ENCODE peak calls at places on chromosome 2, in four cellular contexts. U is IMR-90, E is A549, T is GM12878. M is an unnamed sample.
A peak's percentile ranks its signal among the peaks of the same experiment; 100 is the strongest.

GRCh38 chr2:17083902-17084301 is 418.3 kb upstream of the CYRIA start:
- DNase-seq in T (no peak), U (no peak), E (no peak), M (no peak)

GRCh38 chr2:8954990-8955389 is 48.5 kb downstream of the MBOAT2 start:
- DNase-seq in E (no peak), T (no peak), U (peak; percentile 4), M (no peak)

GRCh38 chr2:66661253-66662173 is 226.6 kb downstream of the MEIS1 start:
- DNase-seq in E (no peak), U (no peak), T (no peak), M (no peak)

GRCh38 chr2:237326250-237327171 is 87.5 kb downstream of the COL6A3 start:
- DNase-seq in E (no peak), T (no peak), U (peak; percentile 87), M (no peak)

GRCh38 chr2:215314896-215315295 is 3.0 kb downstream of the ATIC start:
- DNase-seq in U (no peak), E (no peak), T (no peak), M (no peak)

GRCh38 chr2:136135924-136136906 is 18.3 kb upstream of the CXCR4 start:
- DNase-seq in U (no peak), T (no peak), E (no peak), M (no peak)

GRCh38 chr2:28319118-28320008 is 73.3 kb upstream of the FOSL2 start:
- DNase-seq in U (no peak), T (no peak), E (no peak), M (no peak)

GRCh38 chr2:43321446-43321845 is 95.0 kb upstream of the ZFP36L2 start:
- DNase-seq in E (no peak), U (no peak), T (no peak), M (no peak)

GRCh38 chr2:201220102-201220570 is 37.2 kb downstream of the CASP10 start:
- DNase-seq in U (no peak), E (no peak), T (no peak), M (peak; percentile 28)

GRCh38 chr2:172639823-172640222 is 83.9 kb downstream of the PDK1 start:
- DNase-seq in T (no peak), E (no peak), U (peak; percentile 99), M (peak; percentile 11)

DNA sequence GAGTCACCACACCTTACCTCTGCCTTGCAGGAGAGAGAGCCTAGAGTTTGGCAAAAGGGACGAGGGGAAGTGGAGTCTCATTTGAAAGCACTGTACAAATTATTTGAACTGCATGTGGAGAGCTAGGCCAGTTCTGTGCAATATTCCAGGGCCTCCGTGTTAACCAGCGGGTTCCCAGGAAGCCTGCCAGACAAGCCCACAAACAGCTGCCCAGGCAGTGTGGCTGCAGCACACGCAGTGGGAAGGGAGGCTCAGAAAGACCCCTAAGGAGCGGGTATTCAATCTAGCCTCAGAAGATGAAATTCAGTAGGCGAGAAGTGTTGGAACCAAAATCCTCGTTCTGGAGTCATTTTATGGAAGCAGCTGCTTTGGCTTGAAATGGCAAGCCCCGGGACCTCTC is 30.7 kb downstream of the CNGA3 start:
- DNase-seq in U (no peak), E (no peak), T (no peak), M (no peak)
- TF ChIP-seq ELK1 in U (no peak), E (no peak), T (no peak), M (no peak)

DNA sequence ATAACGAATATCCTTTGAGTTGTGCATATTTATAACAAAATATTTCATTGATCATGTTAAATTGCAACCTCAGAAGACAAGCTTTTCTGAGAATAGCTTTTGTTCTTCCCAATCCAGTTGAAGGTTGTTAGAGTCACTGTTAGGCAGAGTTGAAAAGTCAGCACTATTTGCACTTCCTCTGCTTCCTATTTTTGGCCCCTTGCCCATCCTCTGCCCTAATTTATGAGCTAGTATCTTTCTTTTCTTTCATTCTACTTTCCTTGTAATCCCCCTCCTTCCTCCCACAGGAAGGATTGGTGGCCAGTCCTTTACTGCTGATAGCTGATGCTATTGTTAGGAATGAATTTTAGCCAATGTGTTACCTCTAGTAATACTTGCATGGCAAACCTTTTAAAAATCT is 4.9 kb downstream of the RALB start:
- DNase-seq in E (no peak), T (no peak), U (no peak), M (no peak)
- TF ChIP-seq ELK1 in E (no peak), T (no peak), U (no peak), M (no peak)

GRCh38 chr2:145324748-145325147 is 804.8 kb upstream of the ZEB2 start:
- DNase-seq in U (no peak), E (no peak), T (no peak), M (no peak)

GRCh38 chr2:145325485-145325884 is 805.6 kb upstream of the ZEB2 start:
- DNase-seq in E (no peak), T (no peak), U (no peak), M (no peak)

GRCh38 chr2:145332210-145332609 is 812.3 kb upstream of the ZEB2 start:
- DNase-seq in E (no peak), T (no peak), U (no peak), M (no peak)

DNA sequence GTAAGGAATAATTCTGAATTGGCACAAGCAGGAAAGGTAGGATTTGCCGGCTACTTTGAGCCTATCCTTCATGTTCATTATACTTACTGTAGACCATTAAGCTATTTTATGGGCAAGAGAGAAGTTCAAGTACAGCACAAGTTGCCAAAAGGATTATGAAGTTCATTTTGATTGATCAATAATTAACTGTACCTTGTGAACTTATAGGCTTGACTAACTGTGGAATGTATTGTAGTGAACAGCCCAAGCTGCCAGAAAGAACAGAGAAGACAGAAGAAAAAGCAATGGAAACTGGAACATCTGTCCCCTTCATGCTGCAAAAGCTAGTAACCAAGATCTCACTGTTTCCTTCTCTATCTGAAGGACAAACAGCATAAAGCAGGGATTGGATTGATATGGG is 810.1 kb upstream of the ZEB2 start:
- DNase-seq in U (no peak), E (no peak), T (no peak), M (no peak)
- TF ChIP-seq ELK1 in U (no peak), E (no peak), T (no peak), M (no peak)

DNA sequence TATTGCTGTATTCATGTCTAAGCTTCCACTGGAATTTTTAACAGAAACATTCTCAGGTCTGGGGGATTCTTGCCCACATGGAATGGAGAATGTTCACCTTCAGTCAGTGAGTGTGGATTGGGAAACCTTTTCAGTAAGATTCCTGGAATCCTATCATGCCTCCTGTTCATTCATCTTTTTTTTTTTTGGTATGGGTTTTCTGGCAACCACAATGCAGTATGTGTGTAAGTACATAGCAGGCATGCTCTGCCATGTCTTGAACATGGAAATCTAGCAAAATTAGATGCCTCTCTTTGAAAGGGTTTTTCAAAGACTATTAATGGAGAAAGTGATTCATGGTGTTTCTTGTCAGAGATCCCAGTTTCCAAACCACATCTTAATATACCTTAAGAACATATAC is 176.5 kb downstream of the LTBP1 start:
- DNase-seq in E (no peak), U (peak; percentile 61), T (no peak), M (no peak)
- TF ChIP-seq ELK1 in E (no peak), U (no peak), T (no peak), M (no peak)

GRCh38 chr2:145909175-145909574 is 1389.3 kb upstream of the ZEB2 start:
- DNase-seq in U (no peak), E (no peak), T (no peak), M (no peak)

GRCh38 chr2:145906356-145906755 is 1386.4 kb upstream of the ZEB2 start:
- DNase-seq in T (no peak), U (peak; percentile 1), E (peak; percentile 2), M (peak; percentile 21)

GRCh38 chr2:145910416-145910815 is 1390.5 kb upstream of the ZEB2 start:
- DNase-seq in U (no peak), T (peak; percentile 4), E (no peak), M (no peak)

GRCh38 chr2:145905371-145905770 is 1385.5 kb upstream of the ZEB2 start:
- DNase-seq in U (no peak), E (no peak), T (no peak), M (no peak)

GRCh38 chr2:145909781-145910180 is 1389.9 kb upstream of the ZEB2 start:
- DNase-seq in U (peak; percentile 3), T (no peak), E (no peak), M (no peak)
- TF ChIP-seq ELK1 in U (no peak), T (no peak), E (no peak), M (no peak)

DNA sequence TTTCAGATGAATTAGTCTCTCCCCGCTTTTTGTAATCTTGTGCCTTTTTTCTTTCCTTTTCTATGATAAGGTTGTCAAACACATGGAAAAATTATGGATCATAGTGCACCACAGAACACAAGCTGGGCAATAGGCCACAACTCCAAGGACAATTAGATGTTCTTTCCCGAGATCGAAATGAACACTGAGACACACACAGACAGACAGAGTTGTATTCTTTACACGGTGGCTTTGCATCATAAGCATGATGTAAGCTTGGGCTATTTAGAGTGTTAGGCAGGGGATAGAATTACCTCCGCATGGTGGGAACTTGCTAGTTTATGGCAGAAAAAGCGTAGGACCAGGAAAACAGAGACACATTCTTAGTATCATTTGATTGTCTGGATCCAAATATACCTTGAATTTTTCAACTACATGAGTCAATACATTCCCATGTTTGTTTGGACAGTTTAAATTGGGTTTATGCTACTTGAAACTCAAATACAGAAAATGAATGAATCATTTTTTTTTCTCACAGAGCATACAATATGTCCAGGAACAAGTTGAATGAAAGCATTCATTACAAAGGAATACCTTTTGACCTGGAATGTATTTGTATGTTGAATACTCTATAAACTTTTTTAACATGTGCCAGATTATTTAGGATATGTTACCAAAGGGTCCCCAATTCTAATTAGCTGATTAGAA is 1611.5 kb upstream of the TMEFF2 start:
- DNase-seq in T (no peak), E (no peak), U (no peak), M (no peak)
- TF ChIP-seq ELK1 in T (no peak), E (no peak), U (no peak), M (no peak)

DNA sequence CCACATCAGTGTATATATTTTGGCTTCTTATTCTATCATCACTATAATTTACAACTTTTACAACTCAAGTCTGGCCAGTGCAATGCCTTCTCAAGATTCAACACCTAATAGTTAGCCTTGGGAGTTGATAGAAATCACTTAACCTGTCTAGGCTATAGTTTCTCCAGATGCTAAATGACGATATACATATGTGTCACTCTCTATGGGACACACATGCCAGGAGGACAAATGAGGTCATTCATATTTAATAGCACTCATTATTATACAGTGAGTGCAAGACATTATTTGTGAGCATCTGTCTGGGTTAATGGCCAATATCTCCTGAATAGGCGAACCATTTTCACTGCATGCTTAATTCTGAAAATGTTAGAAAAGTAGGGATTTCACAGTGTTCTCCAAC is 89.8 kb downstream of the ALK start:
- DNase-seq in U (no peak), T (no peak), E (no peak), M (no peak)
- TF ChIP-seq ELK1 in U (no peak), T (no peak), E (no peak), M (no peak)

DNA sequence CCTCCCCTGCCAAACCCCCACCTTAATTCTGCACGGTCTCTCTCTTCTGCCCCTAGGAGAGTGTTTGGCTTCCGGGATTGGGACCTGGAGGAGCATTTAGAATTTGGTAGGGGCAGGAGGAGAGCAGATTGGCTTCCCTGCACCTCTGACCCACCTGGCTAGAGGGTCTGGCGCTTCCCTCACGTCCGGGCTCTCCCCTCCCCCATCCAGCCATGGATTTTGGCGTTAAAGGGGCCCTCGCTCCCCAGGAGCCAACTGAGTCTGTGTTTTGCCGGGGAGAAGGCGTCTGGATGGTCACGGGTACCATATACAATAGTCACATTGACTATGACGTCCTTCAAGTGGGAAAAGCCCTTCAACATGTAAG is 6.5 kb downstream of the HOXD3 start:
- DNase-seq in T (no peak), E (no peak), U (no peak), M (no peak)
- TF ChIP-seq ELK1 in T (no peak), E (no peak), U (no peak), M (no peak)

M was measured in K562.